ENCODE peak calls at places on chromosomes 12 and 14, in nine cellular contexts. One of them, this sample, is unnamed. For H3K4me1, the result is how much of the 10 kb centered on the place peaks cover.

GRCh38 chr12:98320026-98320425 is 195.4 kb upstream of the TMPO start:
- DNase-seq in PC-3: no peak
- DNase-seq in HCT116: no peak
- DNase-seq in MM.1S: no peak
- DNase-seq in OCI-LY7: no peak
- DNase-seq in SK-N-SH: no peak
- DNase-seq in GM23338: no peak
- DNase-seq in neural progenitor cell: no peak
- DNase-seq in hepatocyte: no peak
- DNase-seq in this sample: no peak

GRCh38 chr12:75478395-75478794 is 2.2 kb upstream of the GLIPR1 start:
- DNase-seq in PC-3: no peak
- DNase-seq in OCI-LY7: peak
- DNase-seq in SK-N-SH: no peak
- DNase-seq in hepatocyte: no peak
- DNase-seq in MM.1S: no peak
- DNase-seq in HCT116: no peak
- DNase-seq in neural progenitor cell: no peak
- DNase-seq in GM23338: no peak
- DNase-seq in this sample: peak

GRCh38 chr12:49697808-49698207 is 9.4 kb downstream of the FMNL3 start:
- DNase-seq in HCT116: no peak
- DNase-seq in PC-3: no peak
- DNase-seq in hepatocyte: no peak
- DNase-seq in OCI-LY7: no peak
- DNase-seq in neural progenitor cell: no peak
- DNase-seq in GM23338: no peak
- DNase-seq in SK-N-SH: no peak
- DNase-seq in MM.1S: no peak
- DNase-seq in this sample: no peak

GRCh38 chr14:104169005-104169764 is 30.8 kb downstream of the KIF26A start:
- DNase-seq in neural progenitor cell: peak
- DNase-seq in GM23338: no peak
- DNase-seq in HCT116: no peak
- DNase-seq in hepatocyte: no peak
- DNase-seq in SK-N-SH: no peak
- DNase-seq in OCI-LY7: no peak
- DNase-seq in MM.1S: no peak
- DNase-seq in PC-3: no peak
- DNase-seq in this sample: no peak

GRCh38 chr14:52380294-52380693 is 66.2 kb downstream of the PTGER2 start:
- DNase-seq in hepatocyte: no peak
- DNase-seq in GM23338: no peak
- DNase-seq in MM.1S: no peak
- DNase-seq in PC-3: peak
- DNase-seq in SK-N-SH: no peak
- DNase-seq in HCT116: no peak
- DNase-seq in neural progenitor cell: no peak
- DNase-seq in OCI-LY7: no peak
- DNase-seq in this sample: peak

GRCh38 chr12:103783744-103784664 is 57.0 kb downstream of the NT5DC3 start:
- DNase-seq in HCT116: no peak
- DNase-seq in GM23338: no peak
- DNase-seq in MM.1S: no peak
- DNase-seq in PC-3: peak
- DNase-seq in hepatocyte: no peak
- DNase-seq in OCI-LY7: no peak
- DNase-seq in SK-N-SH: no peak
- DNase-seq in neural progenitor cell: no peak
- DNase-seq in this sample: no peak

GRCh38 chr12:66028388-66028787 is 102.2 kb downstream of the LLPH start:
- DNase-seq in GM23338: no peak
- DNase-seq in hepatocyte: no peak
- DNase-seq in OCI-LY7: no peak
- DNase-seq in PC-3: no peak
- DNase-seq in MM.1S: no peak
- DNase-seq in HCT116: no peak
- DNase-seq in SK-N-SH: no peak
- DNase-seq in neural progenitor cell: no peak
- DNase-seq in this sample: no peak

GRCh38 chr12:62716866-62717477 is 218.0 kb downstream of the PPM1H start:
- DNase-seq in GM23338: no peak
- DNase-seq in SK-N-SH: no peak
- DNase-seq in MM.1S: no peak
- DNase-seq in OCI-LY7: no peak
- DNase-seq in neural progenitor cell: no peak
- DNase-seq in HCT116: no peak
- DNase-seq in PC-3: peak
- DNase-seq in hepatocyte: no peak
- DNase-seq in this sample: no peak

GRCh38 chr12:52157566-52158150 is 34.2 kb downstream of the KRT80 start:
- DNase-seq in MM.1S: no peak
- DNase-seq in neural progenitor cell: no peak
- DNase-seq in PC-3: no peak
- DNase-seq in SK-N-SH: no peak
- DNase-seq in GM23338: no peak
- DNase-seq in hepatocyte: no peak
- DNase-seq in OCI-LY7: no peak
- DNase-seq in HCT116: no peak
- DNase-seq in this sample: no peak

GRCh38 chr12:105089817-105090216 is 5.6 kb upstream of the ALDH1L2 start:
- DNase-seq in GM23338: no peak
- DNase-seq in MM.1S: no peak
- DNase-seq in hepatocyte: no peak
- DNase-seq in SK-N-SH: no peak
- DNase-seq in HCT116: no peak
- DNase-seq in PC-3: no peak
- DNase-seq in neural progenitor cell: no peak
- DNase-seq in OCI-LY7: no peak
- DNase-seq in this sample: no peak

GRCh38 chr12:21478756-21479455 is 22.5 kb downstream of the RECQL start:
- DNase-seq in OCI-LY7: no peak
- DNase-seq in SK-N-SH: no peak
- DNase-seq in neural progenitor cell: no peak
- DNase-seq in PC-3: no peak
- DNase-seq in HCT116: no peak
- DNase-seq in MM.1S: no peak
- DNase-seq in GM23338: no peak
- DNase-seq in hepatocyte: no peak
- DNase-seq in this sample: no peak

GRCh38 chr12:122282066-122282465 is 15.8 kb upstream of the VPS33A start:
- DNase-seq in PC-3: peak
- DNase-seq in SK-N-SH: no peak
- DNase-seq in GM23338: peak
- DNase-seq in hepatocyte: no peak
- DNase-seq in MM.1S: no peak
- DNase-seq in HCT116: no peak
- DNase-seq in OCI-LY7: no peak
- DNase-seq in neural progenitor cell: peak
- DNase-seq in this sample: peak

GRCh38 chr12:83156800-83157199 is 470.1 kb downstream of the TMTC2 start:
- DNase-seq in OCI-LY7: no peak
- DNase-seq in hepatocyte: no peak
- DNase-seq in HCT116: no peak
- DNase-seq in neural progenitor cell: no peak
- DNase-seq in GM23338: no peak
- DNase-seq in PC-3: no peak
- DNase-seq in SK-N-SH: no peak
- DNase-seq in MM.1S: peak
- DNase-seq in this sample: no peak

GRCh38 chr14:103520657-103521437 is 1.8 kb downstream of the CKB start:
- DNase-seq in MM.1S: peak
- DNase-seq in hepatocyte: peak
- DNase-seq in OCI-LY7: peak
- DNase-seq in SK-N-SH: peak
- DNase-seq in HCT116: peak
- DNase-seq in GM23338: peak
- DNase-seq in neural progenitor cell: peak
- DNase-seq in PC-3: peak
- DNase-seq in this sample: peak

GRCh38 chr12:11500222-11500860 is 105.0 kb upstream of the PRB2 start:
- DNase-seq in HCT116: no peak
- DNase-seq in OCI-LY7: peak
- DNase-seq in GM23338: peak
- DNase-seq in PC-3: peak
- DNase-seq in MM.1S: peak
- DNase-seq in hepatocyte: peak
- DNase-seq in SK-N-SH: peak
- DNase-seq in neural progenitor cell: peak
- DNase-seq in this sample: peak

GRCh38 chr12:120453977-120454376 is 7.7 kb downstream of the GATC start:
- DNase-seq in hepatocyte: no peak
- DNase-seq in GM23338: peak
- DNase-seq in SK-N-SH: peak
- DNase-seq in PC-3: peak
- DNase-seq in neural progenitor cell: peak
- DNase-seq in OCI-LY7: peak
- DNase-seq in HCT116: no peak
- DNase-seq in MM.1S: peak
- DNase-seq in this sample: peak

GRCh38 chr14:22071001-22071400 is 397.4 kb upstream of the OR4E1 start:
- DNase-seq in neural progenitor cell: no peak
- DNase-seq in hepatocyte: no peak
- DNase-seq in OCI-LY7: peak
- DNase-seq in HCT116: no peak
- DNase-seq in PC-3: no peak
- DNase-seq in MM.1S: peak
- DNase-seq in GM23338: no peak
- DNase-seq in SK-N-SH: no peak
- DNase-seq in this sample: no peak

GRCh38 chr12:123971449-123971769 is 1.2 kb downstream of the CCDC92 start:
- DNase-seq in hepatocyte: no peak
- DNase-seq in PC-3: no peak
- DNase-seq in MM.1S: no peak
- DNase-seq in GM23338: no peak
- DNase-seq in HCT116: no peak
- DNase-seq in SK-N-SH: no peak
- DNase-seq in neural progenitor cell: no peak
- DNase-seq in OCI-LY7: no peak
- DNase-seq in this sample: no peak

GRCh38 chr12:7269273-7269672 is 34.6 kb upstream of the ACSM4 start:
- DNase-seq in OCI-LY7: no peak
- DNase-seq in HCT116: no peak
- DNase-seq in MM.1S: no peak
- DNase-seq in neural progenitor cell: no peak
- DNase-seq in hepatocyte: no peak
- DNase-seq in GM23338: no peak
- DNase-seq in PC-3: peak
- DNase-seq in SK-N-SH: no peak
- DNase-seq in this sample: peak

GRCh38 chr12:7265251-7265650 is 38.6 kb upstream of the ACSM4 start:
- DNase-seq in OCI-LY7: no peak
- DNase-seq in MM.1S: no peak
- DNase-seq in hepatocyte: no peak
- DNase-seq in PC-3: no peak
- DNase-seq in HCT116: no peak
- DNase-seq in SK-N-SH: no peak
- DNase-seq in GM23338: no peak
- DNase-seq in neural progenitor cell: no peak
- DNase-seq in this sample: no peak
- TF ChIP-seq EZH2phosphoT487 in OCI-LY7: no peak
- TF ChIP-seq EZH2phosphoT487 in MM.1S: no peak
- TF ChIP-seq EZH2phosphoT487 in hepatocyte: no peak
- TF ChIP-seq EZH2phosphoT487 in PC-3: no peak
- TF ChIP-seq EZH2phosphoT487 in HCT116: no peak
- TF ChIP-seq EZH2phosphoT487 in SK-N-SH: no peak
- TF ChIP-seq EZH2phosphoT487 in GM23338: no peak
- TF ChIP-seq EZH2phosphoT487 in neural progenitor cell: no peak
- TF ChIP-seq EZH2phosphoT487 in this sample: no peak

GRCh38 chr12:108854055-108854452 is 3.3 kb downstream of the SSH1 start:
- DNase-seq in HCT116: no peak
- DNase-seq in PC-3: peak
- DNase-seq in MM.1S: no peak
- DNase-seq in OCI-LY7: no peak
- DNase-seq in GM23338: no peak
- DNase-seq in SK-N-SH: no peak
- DNase-seq in neural progenitor cell: no peak
- DNase-seq in hepatocyte: peak
- DNase-seq in this sample: peak
- H3K4me1 ChIP-seq in HCT116: half or more
- H3K4me1 ChIP-seq in PC-3: under half
- H3K4me1 ChIP-seq in MM.1S: under half
- H3K4me1 ChIP-seq in OCI-LY7: under half
- H3K4me1 ChIP-seq in GM23338: under half
- H3K4me1 ChIP-seq in SK-N-SH: under half
- H3K4me1 ChIP-seq in neural progenitor cell: under half
- H3K4me1 ChIP-seq in hepatocyte: under half
- H3K4me1 ChIP-seq in this sample: half or more

GRCh38 chr14:69539631-69540410 is 34.9 kb downstream of the CCDC177 start:
- DNase-seq in MM.1S: no peak
- DNase-seq in hepatocyte: no peak
- DNase-seq in PC-3: no peak
- DNase-seq in GM23338: no peak
- DNase-seq in SK-N-SH: no peak
- DNase-seq in neural progenitor cell: no peak
- DNase-seq in HCT116: no peak
- DNase-seq in OCI-LY7: no peak
- DNase-seq in this sample: peak

GRCh38 chr14:69542311-69542710 is 32.4 kb downstream of the CCDC177 start:
- DNase-seq in hepatocyte: no peak
- DNase-seq in GM23338: no peak
- DNase-seq in SK-N-SH: no peak
- DNase-seq in MM.1S: no peak
- DNase-seq in PC-3: no peak
- DNase-seq in OCI-LY7: no peak
- DNase-seq in HCT116: no peak
- DNase-seq in neural progenitor cell: no peak
- DNase-seq in this sample: no peak

GRCh38 chr14:69540654-69541335 is 33.9 kb downstream of the CCDC177 start:
- DNase-seq in SK-N-SH: no peak
- DNase-seq in OCI-LY7: no peak
- DNase-seq in MM.1S: no peak
- DNase-seq in hepatocyte: no peak
- DNase-seq in PC-3: no peak
- DNase-seq in GM23338: no peak
- DNase-seq in HCT116: no peak
- DNase-seq in neural progenitor cell: no peak
- DNase-seq in this sample: no peak

GRCh38 chr14:69547701-69548348 is 26.8 kb downstream of the CCDC177 start:
- DNase-seq in MM.1S: no peak
- DNase-seq in hepatocyte: peak
- DNase-seq in SK-N-SH: peak
- DNase-seq in OCI-LY7: no peak
- DNase-seq in neural progenitor cell: peak
- DNase-seq in PC-3: no peak
- DNase-seq in HCT116: no peak
- DNase-seq in GM23338: peak
- DNase-seq in this sample: peak

GRCh38 chr14:69543341-69544249 is 31.1 kb downstream of the CCDC177 start:
- DNase-seq in SK-N-SH: no peak
- DNase-seq in MM.1S: no peak
- DNase-seq in GM23338: peak
- DNase-seq in HCT116: peak
- DNase-seq in neural progenitor cell: peak
- DNase-seq in PC-3: peak
- DNase-seq in hepatocyte: peak
- DNase-seq in OCI-LY7: peak
- DNase-seq in this sample: peak
- TF ChIP-seq EZH2phosphoT487 in SK-N-SH: no peak
- TF ChIP-seq EZH2phosphoT487 in MM.1S: no peak
- TF ChIP-seq EZH2phosphoT487 in GM23338: no peak
- TF ChIP-seq EZH2phosphoT487 in HCT116: no peak
- TF ChIP-seq EZH2phosphoT487 in neural progenitor cell: no peak
- TF ChIP-seq EZH2phosphoT487 in PC-3: no peak
- TF ChIP-seq EZH2phosphoT487 in hepatocyte: no peak
- TF ChIP-seq EZH2phosphoT487 in OCI-LY7: no peak
- TF ChIP-seq EZH2phosphoT487 in this sample: no peak

GRCh38 chr12:54132979-54133378 is 55.8 kb downstream of the SMUG1 start:
- DNase-seq in hepatocyte: no peak
- DNase-seq in MM.1S: no peak
- DNase-seq in OCI-LY7: no peak
- DNase-seq in PC-3: no peak
- DNase-seq in GM23338: no peak
- DNase-seq in HCT116: no peak
- DNase-seq in SK-N-SH: no peak
- DNase-seq in neural progenitor cell: no peak
- DNase-seq in this sample: no peak
- H3K4me1 ChIP-seq in hepatocyte: half or more
- H3K4me1 ChIP-seq in MM.1S: under half
- H3K4me1 ChIP-seq in OCI-LY7: under half
- H3K4me1 ChIP-seq in PC-3: under half
- H3K4me1 ChIP-seq in GM23338: under half
- H3K4me1 ChIP-seq in HCT116: under half
- H3K4me1 ChIP-seq in SK-N-SH: under half
- H3K4me1 ChIP-seq in neural progenitor cell: half or more
- H3K4me1 ChIP-seq in this sample: under half

This sample was measured in GM23248.